ENCODE peak calls at places on chromosomes 3 and 15, in four cellular contexts. One of them, this sample, is unnamed.

GRCh38 chr3:40873456-40873855 is 325.8 kb upstream of the CTNNB1 start:
- DNase-seq in GM12878: no peak
- DNase-seq in HepG2: no peak
- DNase-seq in GM12891: no peak
- DNase-seq in this sample: no peak

GRCh38 chr3:194930439-194931204 is 244.9 kb downstream of the FAM43A start:
- DNase-seq in GM12878: no peak
- DNase-seq in HepG2: peak
- DNase-seq in GM12891: no peak
- DNase-seq in this sample: no peak

GRCh38 chr3:38343797-38344594 is 2.6 kb upstream of the XYLB start:
- DNase-seq in HepG2: no peak
- DNase-seq in GM12891: no peak
- DNase-seq in GM12878: no peak
- DNase-seq in this sample: no peak

GRCh38 chr15:39191871-39192281 is 389.0 kb upstream of the THBS1 start:
- DNase-seq in GM12891: no peak
- DNase-seq in GM12878: no peak
- DNase-seq in HepG2: peak
- DNase-seq in this sample: no peak

GRCh38 chr3:33940149-33940548 is 141.7 kb downstream of the PDCD6IP start:
- DNase-seq in GM12891: no peak
- DNase-seq in HepG2: no peak
- DNase-seq in GM12878: no peak
- DNase-seq in this sample: no peak

GRCh38 chr3:73100734-73101550 is 39.5 kb downstream of the EBLN2 start:
- DNase-seq in GM12891: peak
- DNase-seq in HepG2: peak
- DNase-seq in GM12878: peak
- DNase-seq in this sample: peak

GRCh38 chr15:70833897-70834765 is 19.8 kb downstream of the LARP6 start:
- DNase-seq in GM12878: no peak
- DNase-seq in HepG2: peak
- DNase-seq in GM12891: no peak
- DNase-seq in this sample: no peak

GRCh38 chr3:160980740-160981139 is 124.4 kb downstream of the B3GALNT1 start:
- DNase-seq in GM12878: no peak
- DNase-seq in GM12891: no peak
- DNase-seq in HepG2: no peak
- DNase-seq in this sample: no peak

GRCh38 chr15:90414408-90415028 is 26.5 kb downstream of the IQGAP1 start:
- DNase-seq in GM12891: no peak
- DNase-seq in HepG2: no peak
- DNase-seq in GM12878: no peak
- DNase-seq in this sample: no peak

GRCh38 chr3:53460313-53460712 is 34.1 kb upstream of the CACNA1D start:
- DNase-seq in HepG2: no peak
- DNase-seq in GM12878: no peak
- DNase-seq in GM12891: no peak
- DNase-seq in this sample: no peak

GRCh38 chr3:53457068-53457467 is 37.3 kb upstream of the CACNA1D start:
- DNase-seq in GM12891: no peak
- DNase-seq in GM12878: no peak
- DNase-seq in HepG2: no peak
- DNase-seq in this sample: no peak
- TF ChIP-seq TAF1 in GM12891: no peak
- TF ChIP-seq TAF1 in GM12878: no peak
- TF ChIP-seq TAF1 in HepG2: no peak
- TF ChIP-seq TAF1 in this sample: no peak

DNA sequence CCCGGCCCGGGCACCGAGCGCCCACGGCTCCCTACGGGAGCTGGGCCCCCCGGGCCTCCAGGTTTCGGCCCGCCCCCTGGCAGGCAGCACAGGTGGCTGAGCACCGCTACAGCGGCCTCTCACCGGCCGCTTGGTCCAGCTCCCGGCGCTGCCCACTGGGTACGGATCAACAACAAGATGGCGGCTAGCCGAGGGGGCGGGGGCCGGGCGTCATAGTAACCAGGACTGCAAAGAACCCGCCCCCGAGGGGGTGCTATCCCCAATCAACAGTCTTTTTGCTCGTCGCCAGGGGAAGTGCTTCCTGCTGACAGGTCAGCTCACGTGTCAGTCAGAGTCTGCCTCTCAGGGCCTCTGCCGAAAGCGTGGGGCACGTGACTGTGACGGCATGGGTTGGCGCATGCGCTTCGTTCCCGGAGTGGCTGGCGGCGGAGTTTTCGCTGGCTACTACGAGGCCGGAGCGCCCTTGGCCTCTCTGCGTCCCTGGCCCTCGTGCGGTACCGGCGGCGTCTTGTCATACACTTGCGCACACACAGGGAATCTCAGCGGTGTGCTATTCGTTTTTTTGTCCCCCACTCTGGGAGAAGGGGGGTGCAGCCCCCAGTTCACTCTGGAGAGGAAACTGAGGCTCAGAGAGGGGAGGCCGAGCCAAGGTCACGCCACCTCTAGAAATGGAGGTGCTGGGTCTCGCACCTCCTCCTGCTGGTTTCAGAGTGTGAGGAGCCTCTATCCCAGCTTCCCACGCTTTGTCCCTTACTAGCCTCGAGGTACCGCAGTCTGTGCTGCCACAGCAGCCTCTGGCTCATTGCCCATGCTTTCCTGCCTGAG is at the start of gene IP6K1:
- DNase-seq in GM12878: peak
- DNase-seq in HepG2: peak
- DNase-seq in GM12891: peak
- DNase-seq in this sample: peak
- TF ChIP-seq POLR2A in GM12878: peak
- TF ChIP-seq POLR2A in HepG2: peak
- TF ChIP-seq POLR2A in GM12891: peak
- TF ChIP-seq POLR2A in this sample: peak

GRCh38 chr15:47872869-47873301 is 155.6 kb downstream of the SEMA6D start:
- DNase-seq in HepG2: no peak
- DNase-seq in GM12878: no peak
- DNase-seq in GM12891: no peak
- DNase-seq in this sample: no peak

GRCh38 chr15:47870956-47871625 is 153.8 kb downstream of the SEMA6D start:
- DNase-seq in GM12891: no peak
- DNase-seq in HepG2: no peak
- DNase-seq in GM12878: no peak
- DNase-seq in this sample: no peak

GRCh38 chr15:47872208-47872607 is 154.9 kb downstream of the SEMA6D start:
- DNase-seq in GM12878: no peak
- DNase-seq in GM12891: no peak
- DNase-seq in HepG2: no peak
- DNase-seq in this sample: no peak

GRCh38 chr15:47876986-47877385 is 159.7 kb downstream of the SEMA6D start:
- DNase-seq in HepG2: no peak
- DNase-seq in GM12878: no peak
- DNase-seq in GM12891: no peak
- DNase-seq in this sample: no peak
- TF ChIP-seq TAF1 in HepG2: no peak
- TF ChIP-seq TAF1 in GM12878: no peak
- TF ChIP-seq TAF1 in GM12891: no peak
- TF ChIP-seq TAF1 in this sample: no peak

DNA sequence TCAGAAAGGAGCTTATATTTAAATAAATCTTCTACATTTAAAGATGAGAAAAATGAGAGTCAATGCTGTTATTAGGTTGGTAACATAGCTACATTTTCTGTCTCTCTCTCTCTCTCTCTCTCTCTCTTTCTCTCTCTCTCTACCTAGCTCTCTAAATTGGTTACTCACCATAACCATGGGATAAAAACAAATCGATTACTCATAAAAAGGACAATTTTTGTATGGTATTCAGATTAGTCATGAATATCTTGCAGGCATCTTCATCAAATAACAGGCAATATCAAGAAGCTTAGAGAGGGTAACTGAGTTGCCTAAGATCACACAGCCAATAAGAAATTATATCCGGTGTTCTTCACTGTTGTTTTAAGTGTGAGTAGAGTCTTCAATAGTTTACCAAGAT is 81.8 kb upstream of the ALCAM start:
- DNase-seq in HepG2: no peak
- DNase-seq in GM12878: no peak
- DNase-seq in GM12891: no peak
- DNase-seq in this sample: no peak
- TF ChIP-seq POLR2A in HepG2: no peak
- TF ChIP-seq POLR2A in GM12878: no peak
- TF ChIP-seq POLR2A in GM12891: no peak
- TF ChIP-seq POLR2A in this sample: no peak

GRCh38 chr3:32106132-32106928 is at the start of gene GPD1L:
- DNase-seq in GM12878: peak
- DNase-seq in GM12891: peak
- DNase-seq in HepG2: peak
- DNase-seq in this sample: peak

GRCh38 chr3:32109256-32109655 is 2.8 kb downstream of the GPD1L start:
- DNase-seq in HepG2: no peak
- DNase-seq in GM12891: no peak
- DNase-seq in GM12878: no peak
- DNase-seq in this sample: no peak

GRCh38 chr3:32105291-32106131 is 909 bp upstream of the GPD1L start:
- DNase-seq in GM12878: no peak
- DNase-seq in GM12891: no peak
- DNase-seq in HepG2: no peak
- DNase-seq in this sample: no peak

GRCh38 chr3:32104492-32104891 is 1.9 kb upstream of the GPD1L start:
- DNase-seq in GM12878: no peak
- DNase-seq in HepG2: no peak
- DNase-seq in GM12891: no peak
- DNase-seq in this sample: no peak

DNA sequence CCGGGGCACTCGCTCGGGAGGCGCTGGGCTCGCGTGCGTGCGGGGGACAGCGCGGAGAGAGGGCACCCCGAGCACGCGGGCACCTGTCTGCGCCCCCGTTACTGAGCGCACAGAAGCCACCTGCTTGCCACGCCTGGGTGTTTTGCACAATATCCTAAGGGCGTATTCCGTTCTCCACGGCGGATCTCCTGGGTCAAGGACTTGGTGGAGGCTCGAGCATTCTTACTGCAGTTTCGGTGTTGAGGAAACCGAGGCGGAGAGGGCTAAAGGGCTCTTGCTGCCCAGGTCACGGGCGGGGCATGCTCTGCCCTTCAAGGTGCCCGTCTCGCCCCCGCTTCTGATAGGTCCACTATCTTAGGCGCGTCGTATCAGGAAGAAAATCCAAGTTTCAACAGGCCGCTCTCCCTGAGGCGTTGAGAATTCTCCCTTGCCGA is 526 bp downstream of the GPD1L start:
- DNase-seq in GM12878: no peak
- DNase-seq in HepG2: no peak
- DNase-seq in GM12891: peak
- DNase-seq in this sample: no peak
- TF ChIP-seq TAF1 in GM12878: no peak
- TF ChIP-seq TAF1 in HepG2: no peak
- TF ChIP-seq TAF1 in GM12891: no peak
- TF ChIP-seq TAF1 in this sample: no peak

DNA sequence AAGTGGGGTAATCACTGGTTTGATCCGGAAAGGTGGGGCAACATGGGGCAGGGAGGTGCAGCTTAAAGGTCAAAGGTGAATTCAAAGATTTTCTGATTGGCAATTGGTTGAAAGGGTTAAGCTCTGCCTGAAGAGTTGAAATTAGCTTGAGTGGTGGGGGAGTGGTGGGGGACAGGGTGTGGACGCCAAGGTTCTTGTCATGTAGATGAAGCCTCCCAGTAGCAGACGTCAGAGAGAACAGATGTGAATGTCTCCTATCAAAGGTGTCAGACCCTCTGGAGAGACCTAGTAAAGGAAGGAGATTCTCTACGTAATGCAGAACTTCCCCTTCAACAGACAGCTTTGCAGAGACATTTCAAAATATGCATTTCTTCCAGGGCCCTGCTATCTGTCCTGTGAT is 62.8 kb downstream of the ABCC5 start:
- DNase-seq in GM12891: no peak
- DNase-seq in GM12878: no peak
- DNase-seq in HepG2: no peak
- DNase-seq in this sample: no peak
- TF ChIP-seq POLR2A in GM12891: no peak
- TF ChIP-seq POLR2A in GM12878: no peak
- TF ChIP-seq POLR2A in HepG2: no peak
- TF ChIP-seq POLR2A in this sample: no peak

GRCh38 chr3:116148881-116149530 is 296.3 kb downstream of the LSAMP start:
- DNase-seq in GM12878: no peak
- DNase-seq in GM12891: no peak
- DNase-seq in HepG2: peak
- DNase-seq in this sample: no peak

GRCh38 chr3:116154389-116154788 is 290.9 kb downstream of the LSAMP start:
- DNase-seq in GM12878: no peak
- DNase-seq in HepG2: no peak
- DNase-seq in GM12891: no peak
- DNase-seq in this sample: no peak

GRCh38 chr3:116155830-116156229 is 289.5 kb downstream of the LSAMP start:
- DNase-seq in GM12878: no peak
- DNase-seq in GM12891: no peak
- DNase-seq in HepG2: no peak
- DNase-seq in this sample: no peak

GRCh38 chr3:116150655-116151054 is 294.6 kb downstream of the LSAMP start:
- DNase-seq in GM12891: no peak
- DNase-seq in HepG2: no peak
- DNase-seq in GM12878: no peak
- DNase-seq in this sample: no peak

GRCh38 chr3:116153174-116153573 is 292.1 kb downstream of the LSAMP start:
- DNase-seq in HepG2: no peak
- DNase-seq in GM12878: no peak
- DNase-seq in GM12891: no peak
- DNase-seq in this sample: no peak
- TF ChIP-seq TAF1 in HepG2: no peak
- TF ChIP-seq TAF1 in GM12878: no peak
- TF ChIP-seq TAF1 in GM12891: no peak
- TF ChIP-seq TAF1 in this sample: no peak